ENCODE peak calls at places on chromosomes 1 and 21, in ten cellular contexts. One of them, this sample, is unnamed. For H3K9me3, the result is how much of the 10 kb centered on the place peaks cover.

GRCh38 chr1:70090146-70090545 is 115.2 kb downstream of the LRRC40 start:
- DNase-seq in CD8-positive, alpha-beta T cell: no peak
- DNase-seq in MM.1S: no peak
- DNase-seq in tibial nerve: no peak
- DNase-seq in GM23248: no peak
- DNase-seq in heart left ventricle: no peak
- DNase-seq in AG04450: no peak
- DNase-seq in SK-N-MC: no peak
- DNase-seq in psoas muscle: no peak
- DNase-seq in H9: no peak
- DNase-seq in this sample: no peak

GRCh38 chr21:36542312-36543101 is 62.6 kb upstream of the CLDN14 start:
- DNase-seq in CD8-positive, alpha-beta T cell: no peak
- DNase-seq in MM.1S: peak
- DNase-seq in tibial nerve: no peak
- DNase-seq in GM23248: no peak
- DNase-seq in heart left ventricle: no peak
- DNase-seq in AG04450: no peak
- DNase-seq in SK-N-MC: no peak
- DNase-seq in psoas muscle: no peak
- DNase-seq in H9: peak
- DNase-seq in this sample: peak

GRCh38 chr1:2231667-2232254 is 3.6 kb downstream of the SKI start:
- DNase-seq in CD8-positive, alpha-beta T cell: peak
- DNase-seq in MM.1S: no peak
- DNase-seq in tibial nerve: peak
- DNase-seq in GM23248: peak
- DNase-seq in heart left ventricle: peak
- DNase-seq in AG04450: no peak
- DNase-seq in SK-N-MC: no peak
- DNase-seq in psoas muscle: peak
- DNase-seq in H9: peak
- DNase-seq in this sample: no peak

GRCh38 chr1:225843426-225843795 is 33.5 kb downstream of the EPHX1 start:
- DNase-seq in CD8-positive, alpha-beta T cell: no peak
- DNase-seq in MM.1S: no peak
- DNase-seq in tibial nerve: no peak
- DNase-seq in GM23248: no peak
- DNase-seq in heart left ventricle: no peak
- DNase-seq in AG04450: no peak
- DNase-seq in SK-N-MC: no peak
- DNase-seq in psoas muscle: no peak
- DNase-seq in H9: peak
- DNase-seq in this sample: no peak

GRCh38 chr1:189851806-189852367 is 625.8 kb downstream of the BRINP3 start:
- DNase-seq in CD8-positive, alpha-beta T cell: no peak
- DNase-seq in MM.1S: no peak
- DNase-seq in tibial nerve: no peak
- DNase-seq in GM23248: no peak
- DNase-seq in heart left ventricle: no peak
- DNase-seq in AG04450: no peak
- DNase-seq in SK-N-MC: no peak
- DNase-seq in psoas muscle: no peak
- DNase-seq in H9: no peak
- DNase-seq in this sample: no peak

GRCh38 chr1:1150100-1150499 is 23.6 kb upstream of the TTLL10 start:
- DNase-seq in CD8-positive, alpha-beta T cell: no peak
- DNase-seq in MM.1S: no peak
- DNase-seq in tibial nerve: no peak
- DNase-seq in GM23248: no peak
- DNase-seq in heart left ventricle: no peak
- DNase-seq in AG04450: no peak
- DNase-seq in SK-N-MC: no peak
- DNase-seq in psoas muscle: no peak
- DNase-seq in H9: no peak
- DNase-seq in this sample: no peak

GRCh38 chr1:2145946-2146835 is 48.4 kb downstream of the FAAP20 start:
- DNase-seq in CD8-positive, alpha-beta T cell: no peak
- DNase-seq in MM.1S: no peak
- DNase-seq in tibial nerve: no peak
- DNase-seq in GM23248: no peak
- DNase-seq in heart left ventricle: peak
- DNase-seq in AG04450: no peak
- DNase-seq in SK-N-MC: no peak
- DNase-seq in psoas muscle: peak
- DNase-seq in H9: no peak
- DNase-seq in this sample: no peak

GRCh38 chr1:231550448-231550781 is 21.9 kb downstream of the TSNAX start:
- DNase-seq in CD8-positive, alpha-beta T cell: no peak
- DNase-seq in MM.1S: peak
- DNase-seq in tibial nerve: no peak
- DNase-seq in GM23248: peak
- DNase-seq in heart left ventricle: no peak
- DNase-seq in AG04450: no peak
- DNase-seq in SK-N-MC: no peak
- DNase-seq in psoas muscle: no peak
- DNase-seq in H9: peak
- DNase-seq in this sample: peak

GRCh38 chr1:243549791-243550190 is 293.9 kb downstream of the SDCCAG8 start:
- DNase-seq in CD8-positive, alpha-beta T cell: no peak
- DNase-seq in MM.1S: no peak
- DNase-seq in tibial nerve: no peak
- DNase-seq in GM23248: peak
- DNase-seq in heart left ventricle: no peak
- DNase-seq in AG04450: no peak
- DNase-seq in SK-N-MC: no peak
- DNase-seq in psoas muscle: no peak
- DNase-seq in H9: no peak
- DNase-seq in this sample: no peak

GRCh38 chr1:169367096-169367685 is 406 bp downstream of the NME7 start:
- DNase-seq in CD8-positive, alpha-beta T cell: no peak
- DNase-seq in MM.1S: peak
- DNase-seq in tibial nerve: no peak
- DNase-seq in GM23248: no peak
- DNase-seq in heart left ventricle: no peak
- DNase-seq in AG04450: no peak
- DNase-seq in SK-N-MC: no peak
- DNase-seq in psoas muscle: no peak
- DNase-seq in H9: no peak
- DNase-seq in this sample: no peak

GRCh38 chr1:169364948-169365347 is 2.6 kb downstream of the NME7 start:
- DNase-seq in CD8-positive, alpha-beta T cell: no peak
- DNase-seq in MM.1S: no peak
- DNase-seq in tibial nerve: no peak
- DNase-seq in GM23248: peak
- DNase-seq in heart left ventricle: no peak
- DNase-seq in AG04450: no peak
- DNase-seq in SK-N-MC: no peak
- DNase-seq in psoas muscle: no peak
- DNase-seq in H9: no peak
- DNase-seq in this sample: no peak

GRCh38 chr1:169368406-169368769 is 393 bp downstream of the BLZF1 start:
- DNase-seq in CD8-positive, alpha-beta T cell: peak
- DNase-seq in MM.1S: peak
- DNase-seq in tibial nerve: no peak
- DNase-seq in GM23248: peak
- DNase-seq in heart left ventricle: no peak
- DNase-seq in AG04450: no peak
- DNase-seq in SK-N-MC: no peak
- DNase-seq in psoas muscle: no peak
- DNase-seq in H9: peak
- DNase-seq in this sample: peak

GRCh38 chr1:169371400-169371799 is 3.4 kb downstream of the BLZF1 start:
- DNase-seq in CD8-positive, alpha-beta T cell: no peak
- DNase-seq in MM.1S: no peak
- DNase-seq in tibial nerve: no peak
- DNase-seq in GM23248: no peak
- DNase-seq in heart left ventricle: no peak
- DNase-seq in AG04450: no peak
- DNase-seq in SK-N-MC: no peak
- DNase-seq in psoas muscle: no peak
- DNase-seq in H9: no peak
- DNase-seq in this sample: peak

DNA sequence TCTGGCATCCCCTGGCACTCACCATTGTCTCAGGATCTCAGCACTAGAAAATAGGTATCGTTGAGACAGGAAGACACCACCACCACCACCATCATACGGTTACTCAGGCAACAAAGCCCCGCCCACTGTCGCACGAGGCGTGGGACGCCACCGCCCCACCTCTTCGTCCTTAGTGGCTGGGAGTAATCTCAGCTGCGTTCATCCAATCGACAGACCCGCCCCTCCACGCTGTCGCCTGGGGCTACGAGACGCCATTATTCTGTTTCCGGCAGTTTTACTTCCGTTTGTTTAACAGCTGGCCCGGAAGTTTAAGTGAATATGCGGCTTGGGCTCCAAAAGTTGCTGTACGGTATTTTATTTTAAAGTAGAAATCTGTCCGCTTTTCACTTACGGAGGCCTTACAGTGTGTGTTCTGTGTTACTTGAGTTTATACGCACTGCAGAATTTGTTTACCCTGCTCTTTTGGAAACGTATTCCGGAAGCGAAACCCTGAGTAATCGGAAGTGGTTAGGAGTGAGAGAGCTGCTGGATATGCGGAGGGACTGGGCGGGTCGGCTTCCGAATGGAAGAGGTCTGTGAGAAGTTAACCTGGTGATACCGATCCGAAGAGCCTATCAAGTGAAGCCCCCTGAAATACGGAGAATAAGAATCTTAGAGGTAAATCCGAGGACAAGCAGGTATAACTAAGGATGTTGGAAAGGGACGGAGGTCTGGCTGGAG is at the start of the genes BLZF1 and NME7:
- DNase-seq in CD8-positive, alpha-beta T cell: peak
- DNase-seq in MM.1S: peak
- DNase-seq in tibial nerve: peak
- DNase-seq in GM23248: peak
- DNase-seq in heart left ventricle: peak
- DNase-seq in AG04450: peak
- DNase-seq in SK-N-MC: peak
- DNase-seq in psoas muscle: peak
- DNase-seq in H9: peak
- DNase-seq in this sample: peak
- H3K27ac ChIP-seq in CD8-positive, alpha-beta T cell: peak
- H3K27ac ChIP-seq in MM.1S: peak
- H3K27ac ChIP-seq in tibial nerve: peak
- H3K27ac ChIP-seq in GM23248: peak
- H3K27ac ChIP-seq in heart left ventricle: peak
- H3K27ac ChIP-seq in AG04450: peak
- H3K27ac ChIP-seq in SK-N-MC: peak
- H3K27ac ChIP-seq in psoas muscle: peak
- H3K27ac ChIP-seq in H9: no peak
- H3K27ac ChIP-seq in this sample: peak

DNA sequence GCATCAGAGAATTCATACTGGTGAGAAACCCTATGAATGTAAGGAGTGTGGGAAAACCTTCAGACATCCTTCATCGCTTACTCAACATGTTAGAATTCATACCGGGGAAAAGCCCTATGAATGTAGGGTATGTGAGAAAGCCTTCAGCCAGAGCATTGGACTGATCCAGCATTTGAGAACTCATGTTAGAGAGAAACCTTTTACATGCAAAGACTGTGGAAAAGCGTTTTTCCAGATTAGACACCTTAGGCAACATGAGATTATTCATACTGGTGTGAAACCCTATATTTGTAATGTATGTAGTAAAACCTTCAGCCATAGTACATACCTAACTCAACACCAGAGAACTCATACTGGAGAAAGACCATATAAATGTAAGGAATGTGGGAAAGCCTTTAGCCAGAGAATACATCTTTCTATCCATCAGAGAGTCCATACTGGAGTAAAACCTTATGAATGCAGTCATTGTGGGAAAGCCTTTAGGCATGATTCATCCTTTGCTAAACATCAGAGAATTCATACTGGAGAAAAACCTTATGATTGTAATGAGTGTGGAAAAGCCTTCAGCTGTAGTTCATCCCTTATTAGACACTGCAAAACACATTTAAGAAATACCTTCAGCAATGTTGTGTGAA is 12.8 kb downstream of the ZFP69B start:
- DNase-seq in CD8-positive, alpha-beta T cell: no peak
- DNase-seq in MM.1S: no peak
- DNase-seq in tibial nerve: no peak
- DNase-seq in GM23248: peak
- DNase-seq in heart left ventricle: no peak
- DNase-seq in AG04450: no peak
- DNase-seq in SK-N-MC: no peak
- DNase-seq in psoas muscle: no peak
- DNase-seq in H9: no peak
- DNase-seq in this sample: peak
- H3K9me3 ChIP-seq in CD8-positive, alpha-beta T cell: half or more
- H3K9me3 ChIP-seq in MM.1S: under half
- H3K9me3 ChIP-seq in tibial nerve: under half
- H3K9me3 ChIP-seq in GM23248: under half
- H3K9me3 ChIP-seq in heart left ventricle: half or more
- H3K9me3 ChIP-seq in AG04450: half or more
- H3K9me3 ChIP-seq in SK-N-MC: half or more
- H3K9me3 ChIP-seq in psoas muscle: half or more
- H3K9me3 ChIP-seq in H9: half or more
- H3K9me3 ChIP-seq in this sample: half or more

GRCh38 chr21:33432496-33432895 is 29.3 kb downstream of the IFNGR2 start:
- DNase-seq in CD8-positive, alpha-beta T cell: no peak
- DNase-seq in MM.1S: no peak
- DNase-seq in tibial nerve: no peak
- DNase-seq in GM23248: no peak
- DNase-seq in heart left ventricle: no peak
- DNase-seq in AG04450: no peak
- DNase-seq in SK-N-MC: no peak
- DNase-seq in psoas muscle: no peak
- DNase-seq in H9: no peak
- DNase-seq in this sample: no peak
- H3K27ac ChIP-seq in CD8-positive, alpha-beta T cell: no peak
- H3K27ac ChIP-seq in MM.1S: no peak
- H3K27ac ChIP-seq in tibial nerve: no peak
- H3K27ac ChIP-seq in GM23248: no peak
- H3K27ac ChIP-seq in heart left ventricle: no peak
- H3K27ac ChIP-seq in AG04450: no peak
- H3K27ac ChIP-seq in SK-N-MC: no peak
- H3K27ac ChIP-seq in psoas muscle: no peak
- H3K27ac ChIP-seq in H9: no peak
- H3K27ac ChIP-seq in this sample: no peak

GRCh38 chr1:172478485-172478884 is 34.6 kb upstream of the PIGC start:
- DNase-seq in CD8-positive, alpha-beta T cell: no peak
- DNase-seq in MM.1S: no peak
- DNase-seq in tibial nerve: no peak
- DNase-seq in GM23248: no peak
- DNase-seq in heart left ventricle: no peak
- DNase-seq in AG04450: no peak
- DNase-seq in SK-N-MC: no peak
- DNase-seq in psoas muscle: no peak
- DNase-seq in H9: no peak
- DNase-seq in this sample: no peak
- H3K9me3 ChIP-seq in CD8-positive, alpha-beta T cell: under half
- H3K9me3 ChIP-seq in MM.1S: under half
- H3K9me3 ChIP-seq in tibial nerve: under half
- H3K9me3 ChIP-seq in GM23248: under half
- H3K9me3 ChIP-seq in heart left ventricle: under half
- H3K9me3 ChIP-seq in AG04450: under half
- H3K9me3 ChIP-seq in SK-N-MC: under half
- H3K9me3 ChIP-seq in psoas muscle: under half
- H3K9me3 ChIP-seq in H9: under half
- H3K9me3 ChIP-seq in this sample: under half

This sample was measured in OCI-LY7.